ENCODE peak calls at places on chromosomes 1 and 21, in five cellular contexts. R, K, M, A and G are unnamed samples.

GRCh38 chr1:156707486-156708244 is 2.3 kb upstream of the CRABP2 start:
- DNase-seq in R (no peak), M (no peak), A (peak; percentile 51), K (no peak), G (no peak)

GRCh38 chr1:225888898-225889690 is at the start of gene LEFTY1:
- DNase-seq in A (no peak), R (peak; percentile 64), K (no peak), M (no peak), G (no peak)

GRCh38 chr1:111821121-111821745 is 65.5 kb downstream of the DDX20 start:
- DNase-seq in M (no peak), K (no peak), R (no peak), A (no peak), G (no peak)

GRCh38 chr1:14659913-14660312 is 61.4 kb downstream of the KAZN start:
- DNase-seq in R (no peak), K (no peak), A (no peak), M (no peak), G (no peak)

GRCh38 chr1:242189591-242189990 is 190.7 kb upstream of the MAP1LC3C start:
- DNase-seq in M (no peak), K (no peak), A (no peak), R (no peak), G (no peak)

GRCh38 chr1:66331641-66332523 is 202.1 kb upstream of the SGIP1 start:
- DNase-seq in A (peak; percentile 85), R (peak; percentile 62), M (peak; percentile 24), K (no peak), G (no peak)

GRCh38 chr1:216665381-216665780 is 57.8 kb downstream of the ESRRG start:
- DNase-seq in M (no peak), R (no peak), A (peak; percentile 74), K (no peak), G (no peak)

GRCh38 chr1:99590578-99591209 is 55.2 kb upstream of the PALMD start:
- DNase-seq in M (no peak), K (no peak), A (peak; percentile 94), R (peak; percentile 17), G (no peak)

GRCh38 chr1:46442317-46443161 is 47.1 kb upstream of the DMBX1 start:
- DNase-seq in R (peak; percentile 91), A (peak; percentile 69), M (peak; percentile 51), K (peak; percentile 76), G (peak; percentile 60)

GRCh38 chr1:54953846-54954245 is 26.6 kb upstream of the TMEM61 start:
- DNase-seq in R (no peak), M (no peak), A (no peak), K (no peak), G (no peak)

GRCh38 chr1:223733898-223734852 is 21.8 kb downstream of the CAPN2 start:
- DNase-seq in M (no peak), R (no peak), K (no peak), A (no peak), G (no peak)

GRCh38 chr1:6026095-6026809 is 19.4 kb upstream of the KCNAB2 start:
- DNase-seq in A (peak; percentile 30), R (peak; percentile 89), K (no peak), M (peak; percentile 44), G (peak; percentile 34)

GRCh38 chr1:157966034-157966671 is 27.3 kb upstream of the KIRREL1 start:
- DNase-seq in R (peak; percentile 67), A (peak; percentile 82), K (no peak), M (no peak), G (no peak)

GRCh38 chr1:196043268-196043667 is 565.0 kb downstream of the KCNT2 start:
- DNase-seq in R (no peak), K (no peak), M (no peak), A (no peak), G (no peak)

GRCh38 chr1:32332290-32333079 is 3.5 kb downstream of the MARCKSL1 start:
- DNase-seq in K (no peak), R (peak; percentile 60), A (no peak), M (no peak), G (no peak)

GRCh38 chr1:221839321-221839720 is 97.4 kb upstream of the DUSP10 start:
- DNase-seq in A (no peak), K (no peak), R (no peak), M (no peak), G (no peak)

GRCh38 chr1:41664861-41665640 is 180.6 kb upstream of the EDN2 start:
- DNase-seq in M (no peak), K (no peak), A (peak; percentile 81), R (no peak), G (no peak)

GRCh38 chr1:162144853-162145252 is 75.4 kb downstream of the NOS1AP start:
- DNase-seq in R (no peak), A (no peak), M (no peak), K (no peak), G (no peak)

GRCh38 chr1:175338447-175339135 is 146.0 kb upstream of the KIAA0040 start:
- DNase-seq in K (peak; percentile 18), A (no peak), R (peak; percentile 38), M (no peak), G (no peak)

GRCh38 chr1:36085686-36086526 is 2.0 kb downstream of the TEKT2 start:
- DNase-seq in M (no peak), A (no peak), R (no peak), K (no peak), G (no peak)

GRCh38 chr1:244394851-244395765 is 56.6 kb downstream of the ADSS2 start:
- DNase-seq in M (no peak), R (no peak), A (no peak), K (no peak), G (no peak)

GRCh38 chr21:44932366-44933181 is 7.3 kb upstream of the SLX9 start:
- DNase-seq in K (no peak), R (peak; percentile 54), A (no peak), M (no peak), G (no peak)

GRCh38 chr1:41580021-41580420 is 95.5 kb upstream of the EDN2 start:
- DNase-seq in R (no peak), M (no peak), K (no peak), A (no peak), G (no peak)

GRCh38 chr21:44567481-44568171 is 5.9 kb upstream of the KRTAP10-4 start:
- DNase-seq in M (no peak), R (no peak), K (no peak), A (no peak), G (no peak)

GRCh38 chr1:89363638-89364536 is at the start of gene GBP6:
- DNase-seq in M (no peak), R (no peak), K (no peak), A (no peak), G (no peak)

GRCh38 chr1:112234710-112235109 is 161.3 kb upstream of the CTTNBP2NL start:
- DNase-seq in M (no peak), R (no peak), K (no peak), A (no peak), G (no peak)

GRCh38 chr1:118249641-118250040 is 64.6 kb upstream of the SPAG17 start:
- DNase-seq in R (no peak), K (no peak), M (no peak), A (no peak), G (no peak)

GRCh38 chr1:178223289-178223688 is 129.4 kb downstream of the RASAL2 start:
- DNase-seq in A (no peak), K (no peak), M (no peak), R (no peak), G (no peak)

GRCh38 chr1:231311696-231312095 is 26.0 kb downstream of the EXOC8 start:
- DNase-seq in M (no peak), K (no peak), A (no peak), R (no peak), G (no peak)

GRCh38 chr1:151715726-151716404 is 738 bp downstream of the CELF3 start:
- DNase-seq in K (no peak), R (no peak), M (no peak), A (no peak), G (no peak)
- TF ChIP-seq CTCF in K (peak; percentile 52), R (no peak), M (no peak), A (no peak), G (no peak)

DNA sequence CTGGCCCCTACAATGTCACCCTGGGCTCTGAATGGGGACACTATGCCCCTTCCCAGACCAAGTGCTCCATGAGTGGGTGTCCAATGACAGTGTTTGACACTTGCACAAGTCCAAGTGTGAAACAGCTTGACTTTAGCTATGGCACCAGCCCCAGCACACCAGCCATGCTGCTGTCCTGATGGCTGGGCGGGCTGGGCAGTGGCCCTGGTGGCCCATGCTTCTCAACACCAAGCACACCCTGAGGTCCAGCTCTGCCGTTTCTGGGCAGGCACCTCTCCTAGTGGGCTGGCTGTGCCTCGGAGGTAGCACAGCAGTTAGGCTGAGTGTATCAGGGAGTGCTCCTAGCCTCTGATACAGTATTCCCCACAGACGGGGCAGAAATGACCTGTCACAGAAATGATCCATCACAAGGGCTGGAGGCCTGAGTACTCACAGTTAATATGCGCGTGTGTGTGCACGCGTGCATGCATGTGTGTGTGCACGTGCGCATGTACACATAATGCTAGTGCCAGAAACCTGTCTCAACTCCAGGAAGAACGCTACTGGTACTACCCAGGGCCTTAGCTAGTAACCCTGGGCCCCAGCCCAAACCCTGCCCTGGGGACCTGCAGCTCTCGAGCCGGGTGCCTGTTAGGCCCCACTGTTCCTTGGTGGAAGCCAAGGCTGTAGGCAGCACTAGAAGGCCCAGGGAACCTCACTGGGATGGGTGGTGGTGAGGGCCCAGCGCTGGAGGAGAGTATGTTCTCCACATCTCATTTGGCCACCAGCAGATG is 134.0 kb downstream of the DMRTB1 start:
- DNase-seq in M (no peak), K (no peak), A (no peak), R (no peak), G (no peak)
- TF ChIP-seq CTCF in M (no peak), K (no peak), A (no peak), R (no peak), G (no peak)

GRCh38 chr1:30052178-30052577 is 671.2 kb downstream of the MATN1 start:
- DNase-seq in M (no peak), R (no peak), A (no peak), K (no peak), G (no peak)
- TF ChIP-seq CTCF in M (no peak), R (no peak), A (no peak), K (no peak), G (no peak)

GRCh38 chr21:31659286-31660133 is at the start of gene SOD1:
- DNase-seq in A (peak; percentile 89), K (peak; percentile 85), R (peak; percentile 97), M (peak; percentile 91), G (peak; percentile 69)
- TF ChIP-seq CTCF in A (no peak), K (peak; percentile 9), R (no peak), M (peak; percentile 44), G (no peak)

GRCh38 chr1:246600579-246600978 is 34.3 kb downstream of the CNST start:
- DNase-seq in A (no peak), K (no peak), R (no peak), M (no peak), G (no peak)
- TF ChIP-seq CTCF in A (no peak), K (no peak), R (no peak), M (no peak), G (no peak)

GRCh38 chr1:228416217-228416971 is at the start of gene TRIM17:
- DNase-seq in R (no peak), A (no peak), K (peak; percentile 60), M (no peak), G (no peak)
- TF ChIP-seq CTCF in R (no peak), A (peak; percentile 17), K (peak; percentile 62), M (peak; percentile 15), G (no peak)

GRCh38 chr1:152774875-152775274 is at the start of gene LCE1F:
- DNase-seq in R (no peak), A (no peak), K (no peak), M (no peak), G (no peak)

GRCh38 chr1:152776361-152776760 is 1.4 kb downstream of the LCE1F start:
- DNase-seq in R (no peak), K (no peak), A (no peak), M (no peak), G (no peak)

GRCh38 chr1:152783095-152783494 is 3.0 kb upstream of the LCE1E start:
- DNase-seq in K (no peak), A (no peak), M (no peak), R (no peak), G (no peak)

GRCh38 chr1:152777510-152778137 is 2.7 kb downstream of the LCE1F start:
- DNase-seq in M (no peak), A (no peak), R (peak; percentile 6), K (no peak), G (no peak)
- TF ChIP-seq CTCF in M (no peak), A (peak; percentile 32), R (no peak), K (no peak), G (no peak)